ENCODE peak calls at places on chromosomes 1 and 21, in nine cellular contexts. J is activated T-cell treated with anti-CD3 and anti-CD28 coated beads, Interleukin-2, amount 50 U/mL, for 1 hour; E is epithelial cell of esophagus; I is GM23338; P is activated naive CD4-positive, alpha-beta T cell treated with anti-CD3 and anti-CD28 coated beads, Interleukin-2, amount 50 U/mL, for 16 hours; F is H7; Z is GM13977; D is OCI-LY7; K is HAP-1. R is an unnamed sample.

GRCh38 chr1:7842517-7842916 is 10.3 kb downstream of the UTS2 start:
- DNase-seq in J (no peak), E (no peak), I (no peak), P (no peak), F (no peak), Z (no peak), D (no peak), K (no peak), R (no peak)

GRCh38 chr21:41832230-41833137 is 46.7 kb downstream of the PRDM15 start:
- DNase-seq in J (no peak), E (peak; percentile 27), I (no peak), P (no peak), F (peak; percentile 53), Z (no peak), D (no peak), K (no peak), R (no peak)

GRCh38 chr1:37477198-37477931 is 3.0 kb downstream of the ZC3H12A start:
- DNase-seq in J (peak; percentile 81), E (peak; percentile 88), I (peak; percentile 69), P (peak; percentile 84), F (peak; percentile 91), Z (peak; percentile 86), D (peak; percentile 63), K (no peak), R (peak; percentile 90)

GRCh38 chr1:153962088-153963029 is 978 bp downstream of the SLC39A1 start:
- DNase-seq in J (no peak), E (peak; percentile 82), I (peak; percentile 32), P (no peak), F (peak; percentile 60), Z (no peak), D (no peak), K (no peak), R (no peak)

GRCh38 chr21:29146726-29147125 is 16.3 kb downstream of the MAP3K7CL start:
- DNase-seq in J (no peak), E (no peak), I (no peak), P (no peak), F (no peak), Z (no peak), D (no peak), K (no peak), R (no peak)

GRCh38 chr1:30008372-30008997 is 714.9 kb downstream of the MATN1 start:
- DNase-seq in J (no peak), E (no peak), I (no peak), P (no peak), F (no peak), Z (no peak), D (no peak), K (no peak), R (peak; percentile 17)

GRCh38 chr1:212615092-212615470 is 6.5 kb downstream of the ATF3 start:
- DNase-seq in J (no peak), E (no peak), I (no peak), P (no peak), F (no peak), Z (no peak), D (no peak), K (no peak), R (no peak)

GRCh38 chr21:26614251-26614650 is 41.2 kb upstream of the CYYR1 start:
- DNase-seq in J (no peak), E (no peak), I (no peak), P (no peak), F (no peak), Z (no peak), D (no peak), K (no peak), R (no peak)

GRCh38 chr1:205680073-205680851 is at the start of gene SLC45A3:
- DNase-seq in J (peak; percentile 42), E (peak; percentile 13), I (peak; percentile 74), P (peak; percentile 59), F (peak; percentile 96), Z (peak; percentile 65), D (peak; percentile 45), K (peak; percentile 20), R (peak; percentile 73)

GRCh38 chr1:228156941-228157351 is 7.2 kb downstream of the GJC2 start:
- DNase-seq in J (no peak), E (no peak), I (no peak), P (peak; percentile 2), F (peak; percentile 33), Z (no peak), D (no peak), K (no peak), R (no peak)

GRCh38 chr1:100862591-100862990 is 32.1 kb downstream of the EXTL2 start:
- DNase-seq in J (no peak), E (no peak), I (no peak), P (no peak), F (no peak), Z (no peak), D (no peak), K (no peak), R (no peak)

GRCh38 chr1:110477041-110477440 is 26.1 kb downstream of the PROK1 start:
- DNase-seq in J (no peak), E (peak; percentile 95), I (no peak), P (no peak), F (no peak), Z (no peak), D (no peak), K (no peak), R (no peak)

GRCh38 chr21:45283611-45284455 is 3.9 kb downstream of the POFUT2 start:
- DNase-seq in J (peak; percentile 13), E (no peak), I (no peak), P (no peak), F (no peak), Z (no peak), D (no peak), K (no peak), R (peak; percentile 49)

GRCh38 chr1:193115629-193116227 is 6.1 kb upstream of the CDC73 start:
- DNase-seq in J (no peak), E (peak; percentile 97), I (no peak), P (no peak), F (no peak), Z (no peak), D (no peak), K (no peak), R (no peak)

GRCh38 chr1:29506678-29507225 is 270.4 kb downstream of the PTPRU start:
- DNase-seq in J (no peak), E (no peak), I (no peak), P (no peak), F (no peak), Z (no peak), D (no peak), K (no peak), R (peak; percentile 37)

GRCh38 chr1:228527596-228527995 is 40.4 kb downstream of the RNF187 start:
- DNase-seq in J (no peak), E (no peak), I (no peak), P (no peak), F (no peak), Z (no peak), D (no peak), K (no peak), R (no peak)

GRCh38 chr1:184513966-184514365 is 127.1 kb downstream of the C1orf21 start:
- DNase-seq in J (no peak), E (peak; percentile 64), I (no peak), P (no peak), F (no peak), Z (no peak), D (no peak), K (no peak), R (no peak)

GRCh38 chr1:9228589-9228988 is 6.0 kb upstream of the H6PD start:
- DNase-seq in J (no peak), E (peak; percentile 61), I (no peak), P (no peak), F (no peak), Z (no peak), D (no peak), K (no peak), R (no peak)

GRCh38 chr1:112881742-112882127 is 74.3 kb downstream of the SLC16A1 start:
- DNase-seq in J (no peak), E (peak; percentile 74), I (no peak), P (no peak), F (no peak), Z (no peak), D (no peak), K (no peak), R (no peak)

GRCh38 chr1:41239988-41240610 is 2.0 kb downstream of the SCMH1 start:
- DNase-seq in J (no peak), E (peak; percentile 56), I (no peak), P (no peak), F (no peak), Z (peak; percentile 44), D (peak; percentile 55), K (peak; percentile 46), R (no peak)

GRCh38 chr1:7509593-7509992 is 261.5 kb upstream of the VAMP3 start:
- DNase-seq in J (no peak), E (no peak), I (no peak), P (no peak), F (no peak), Z (no peak), D (no peak), K (no peak), R (no peak)

GRCh38 chr1:226082959-226083302 is 20.4 kb downstream of the H3-3A start:
- DNase-seq in J (peak; percentile 32), E (no peak), I (peak; percentile 73), P (no peak), F (no peak), Z (no peak), D (peak; percentile 30), K (no peak), R (no peak)

GRCh38 chr1:168693197-168693871 is 35.7 kb downstream of the DPT start:
- DNase-seq in J (no peak), E (no peak), I (no peak), P (no peak), F (no peak), Z (no peak), D (no peak), K (no peak), R (no peak)

GRCh38 chr1:61808968-61809367 is 66.7 kb downstream of the PATJ start:
- DNase-seq in J (no peak), E (no peak), I (no peak), P (no peak), F (no peak), Z (no peak), D (no peak), K (no peak), R (no peak)

GRCh38 chr1:220498188-220498587 is 29.7 kb upstream of the MARK1 start:
- DNase-seq in J (no peak), E (peak; percentile 90), I (no peak), P (no peak), F (no peak), Z (no peak), D (no peak), K (no peak), R (no peak)

GRCh38 chr1:93813076-93813475 is 65.9 kb downstream of the DNTTIP2 start:
- DNase-seq in J (no peak), E (peak; percentile 51), I (no peak), P (no peak), F (no peak), Z (no peak), D (no peak), K (no peak), R (no peak)

GRCh38 chr1:228410015-228410414 is 3.4 kb upstream of the TRIM11 start:
- DNase-seq in J (no peak), E (peak; percentile 66), I (no peak), P (no peak), F (peak; percentile 13), Z (no peak), D (no peak), K (no peak), R (no peak)

GRCh38 chr1:15472595-15472994 is 3.3 kb upstream of the CELA2B start:
- DNase-seq in J (no peak), E (no peak), I (no peak), P (no peak), F (peak; percentile 47), Z (no peak), D (no peak), K (no peak), R (no peak)

GRCh38 chr1:111361761-111362160 is 65.8 kb downstream of the OVGP1 start:
- DNase-seq in J (no peak), E (no peak), I (no peak), P (no peak), F (no peak), Z (no peak), D (no peak), K (no peak), R (no peak)